ENCODE peak calls at places on chromosome 9, in eight cellular contexts. F, G, Q, E, X, O, I and B are unnamed samples.

GRCh38 chr9:109035684-109036423 is 22.6 kb upstream of the CTNNAL1 start:
- DNase-seq in Q (peak; percentile 68), E (no peak), O (peak; percentile 90), G (peak; percentile 81), X (peak; percentile 53), F (peak; percentile 32), I (no peak), B (peak; percentile 61)

GRCh38 chr9:110069326-110070248 is 138.4 kb downstream of the C9orf152 start:
- DNase-seq in F (peak; percentile 41), O (peak; percentile 90), G (peak; percentile 70), X (peak; percentile 53), E (peak; percentile 78), Q (peak; percentile 73), I (no peak), B (peak; percentile 89)

GRCh38 chr9:96299823-96300222 is 2.2 kb downstream of the HSD17B3 start:
- DNase-seq in Q (no peak), I (no peak), E (no peak), G (no peak), X (peak; percentile 4), O (no peak), F (no peak), B (no peak)

GRCh38 chr9:36091028-36091953 is 45.2 kb upstream of the GLIPR2 start:
- DNase-seq in G (peak; percentile 33), E (peak; percentile 25), X (peak; percentile 78), I (no peak), O (peak; percentile 76), F (peak; percentile 25), Q (no peak), B (no peak)

GRCh38 chr9:20269620-20270019 is 352.7 kb downstream of the MLLT3 start:
- DNase-seq in E (no peak), X (no peak), O (no peak), G (no peak), Q (no peak), I (no peak), F (no peak), B (no peak)

GRCh38 chr9:27065288-27065687 is 43.7 kb upstream of the TEK start:
- DNase-seq in E (no peak), G (no peak), X (no peak), F (no peak), O (no peak), I (no peak), Q (no peak), B (no peak)

GRCh38 chr9:4657426-4658159 is 4.5 kb upstream of the PLPP6 start:
- DNase-seq in X (no peak), O (no peak), F (no peak), G (no peak), Q (no peak), E (no peak), I (no peak), B (no peak)

GRCh38 chr9:131298816-131299215 is 9.3 kb downstream of the PLPP7 start:
- DNase-seq in F (peak; percentile 24), X (no peak), G (no peak), O (no peak), Q (no peak), E (no peak), I (peak; percentile 50), B (no peak)

GRCh38 chr9:129172816-129173215 is 5.2 kb downstream of the IER5L start:
- DNase-seq in F (peak; percentile 55), O (peak; percentile 36), Q (no peak), E (no peak), X (no peak), I (no peak), G (no peak), B (no peak)

GRCh38 chr9:16337322-16338029 is 533.0 kb downstream of the BNC2 start:
- DNase-seq in G (peak; percentile 72), X (peak; percentile 65), E (no peak), F (no peak), O (peak; percentile 76), I (no peak), Q (no peak), B (peak; percentile 84)

GRCh38 chr9:21812945-21813568 is 10.6 kb downstream of the MTAP start:
- DNase-seq in O (peak; percentile 80), E (peak; percentile 73), G (peak; percentile 65), X (no peak), F (peak; percentile 61), Q (peak; percentile 79), I (no peak), B (no peak)

GRCh38 chr9:278651-279050 is 64.0 kb downstream of the DOCK8 start:
- DNase-seq in G (no peak), I (no peak), E (no peak), Q (no peak), F (peak; percentile 26), X (no peak), O (no peak), B (no peak)

GRCh38 chr9:29325855-29326254 is 1752.6 kb upstream of the C9orf72 start:
- DNase-seq in Q (no peak), I (no peak), O (no peak), X (no peak), E (no peak), G (no peak), F (no peak), B (no peak)

GRCh38 chr9:109315889-109316640 is 4.8 kb downstream of the EPB41L4B start:
- DNase-seq in I (peak; percentile 37), O (peak; percentile 65), X (no peak), G (peak; percentile 93), F (peak; percentile 85), E (no peak), Q (peak; percentile 78), B (peak; percentile 61)

GRCh38 chr9:69605406-69605805 is 66.8 kb downstream of the APBA1 start:
- DNase-seq in E (no peak), G (no peak), X (no peak), O (no peak), F (no peak), I (no peak), Q (no peak), B (no peak)

GRCh38 chr9:37719526-37719925 is 34.1 kb upstream of the TRMT10B start:
- DNase-seq in G (no peak), E (no peak), O (no peak), Q (no peak), F (no peak), I (no peak), X (no peak), B (no peak)

GRCh38 chr9:22529426-22530199 is 83.0 kb downstream of the DMRTA1 start:
- DNase-seq in F (no peak), G (no peak), Q (no peak), O (no peak), E (no peak), I (no peak), X (no peak), B (no peak)

GRCh38 chr9:128928624-128929023 is 7.8 kb downstream of the PHYHD1 start:
- DNase-seq in X (no peak), G (no peak), E (no peak), F (no peak), Q (no peak), O (no peak), I (no peak), B (no peak)

GRCh38 chr9:107308461-107308860 is 25.4 kb downstream of the RAD23B start:
- DNase-seq in G (no peak), X (no peak), O (no peak), F (no peak), E (no peak), I (no peak), Q (no peak), B (no peak)

GRCh38 chr9:129408535-129409215 is 212.2 kb downstream of the C9orf50 start:
- DNase-seq in E (peak; percentile 85), Q (no peak), I (no peak), X (no peak), O (no peak), G (no peak), F (peak; percentile 80), B (no peak)

DNA sequence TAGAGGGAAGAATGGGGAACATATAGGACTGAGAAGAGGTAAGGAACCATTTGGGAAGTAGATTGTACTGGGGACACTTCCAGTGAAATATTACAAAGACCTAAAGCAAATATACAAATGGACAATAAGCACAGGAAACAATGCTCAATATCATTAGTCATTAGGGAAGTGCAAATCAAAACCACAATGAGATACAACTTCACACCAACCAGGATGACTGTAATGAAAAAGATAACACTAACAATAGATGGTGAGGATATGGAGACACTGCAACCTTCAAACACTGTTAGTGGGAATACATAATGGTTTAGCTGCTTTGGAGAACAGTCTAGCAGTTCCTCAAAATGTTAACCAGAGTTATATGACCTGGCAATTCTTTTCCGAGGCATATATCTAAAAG is 149.7 kb downstream of the TRPM3 start:
- DNase-seq in G (no peak), F (no peak), E (no peak), Q (no peak), I (no peak), X (no peak), O (no peak), B (no peak)
- TF ChIP-seq CTCF in G (no peak), F (no peak), E (no peak), Q (no peak), I (no peak), X (no peak), O (no peak), B (no peak)

DNA sequence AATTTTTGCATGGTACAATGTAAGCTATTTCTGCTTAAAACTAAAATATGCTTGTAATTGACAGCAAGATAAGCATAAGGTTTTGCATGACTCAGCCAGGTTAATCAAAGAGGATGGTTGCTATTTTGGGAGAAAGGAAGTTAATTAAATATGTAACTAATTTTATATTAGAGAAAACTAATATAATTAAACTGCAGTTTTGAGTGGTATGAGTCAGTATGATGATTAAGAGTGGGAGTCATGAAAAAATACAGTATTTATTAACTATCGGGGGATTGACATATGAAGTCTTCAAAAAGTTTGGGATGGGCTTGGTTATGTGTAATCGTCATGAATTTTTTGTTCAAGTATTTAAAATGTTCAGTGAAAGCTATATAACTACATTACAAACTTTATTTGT is 54.0 kb upstream of the CDK20 start:
- DNase-seq in Q (no peak), X (no peak), F (no peak), G (no peak), E (no peak), O (no peak), I (no peak), B (no peak)
- H3K4me3 ChIP-seq in Q (no peak overlapping the region), X (no peak overlapping the region), F (no peak overlapping the region), G (no peak overlapping the region), E (no peak overlapping the region), O (no peak overlapping the region), I (no peak overlapping the region), B (no peak overlapping the region)

GRCh38 chr9:124197177-124198095 is 60.3 kb upstream of the NEK6 start:
- DNase-seq in I (no peak), X (no peak), O (no peak), Q (no peak), F (peak; percentile 51), G (peak; percentile 23), E (no peak), B (no peak)
- TF ChIP-seq CTCF in I (no peak), X (no peak), O (no peak), Q (no peak), F (no peak), G (no peak), E (no peak), B (no peak)

DNA sequence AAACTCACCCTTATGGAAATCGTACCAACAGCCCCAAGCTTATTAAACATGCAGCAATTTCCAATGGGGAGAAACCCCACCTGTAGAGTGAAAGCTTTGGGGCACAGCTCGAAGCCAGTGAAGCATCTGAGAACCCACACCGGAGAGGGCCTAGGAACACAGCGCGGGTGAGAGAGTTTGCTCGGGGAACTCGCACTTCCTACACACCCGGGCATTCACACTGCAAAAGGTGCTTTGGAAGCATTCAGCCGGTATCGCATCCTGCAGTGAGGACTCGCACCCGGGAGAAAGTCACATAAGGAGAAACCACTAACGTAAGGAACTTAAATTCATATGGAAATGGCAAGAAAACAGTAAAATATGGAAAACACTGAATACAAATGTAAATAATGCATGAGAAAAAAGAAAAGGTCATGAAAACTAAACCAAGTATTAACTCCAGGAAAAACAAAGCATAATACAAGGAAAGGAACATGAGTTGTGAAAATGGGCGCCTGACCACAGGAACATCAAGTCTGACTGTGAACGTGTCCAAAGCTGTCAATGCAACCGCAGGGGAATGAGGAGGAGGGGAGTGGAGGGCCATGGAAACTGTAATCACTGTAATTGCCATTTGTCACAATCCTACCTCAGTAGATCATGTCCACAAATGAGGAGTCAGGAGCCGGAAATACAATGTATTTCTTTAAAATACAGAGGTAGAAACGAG is 28.7 kb downstream of the CAMSAP1 start:
- DNase-seq in G (no peak), X (no peak), E (no peak), Q (no peak), F (no peak), O (no peak), I (no peak), B (no peak)
- H3K4me3 ChIP-seq in G (no peak overlapping the region), X (no peak overlapping the region), E (no peak overlapping the region), Q (no peak overlapping the region), F (no peak overlapping the region), O (no peak overlapping the region), I (no peak overlapping the region), B (no peak overlapping the region)